ENCODE peak calls at places on chromosomes 6 and 20, in nine cellular contexts. C, F, N, S, B, L, K, A and H are unnamed samples.

GRCh38 chr6:155154158-155154830 is 109.5 kb upstream of the CLDN20 start:
- DNase-seq in C (peak; percentile 81), F (peak; percentile 64), N (no peak), S (no peak), B (peak; percentile 53), L (peak; percentile 45), K (no peak), A (peak; percentile 73), H (no peak)

GRCh38 chr6:75842732-75843131 is 93.7 kb downstream of the MYO6 start:
- DNase-seq in C (no peak), F (no peak), N (no peak), S (no peak), B (no peak), L (no peak), K (no peak), A (no peak), H (no peak)

GRCh38 chr6:73514746-73515110 is 6.1 kb downstream of the EEF1A1 start:
- DNase-seq in C (no peak), F (no peak), N (no peak), S (no peak), B (no peak), L (no peak), K (no peak), A (no peak), H (no peak)

GRCh38 chr20:44001667-44002596 is 87.3 kb downstream of the TOX2 start:
- DNase-seq in C (no peak), F (no peak), N (no peak), S (no peak), B (no peak), L (no peak), K (no peak), A (no peak), H (no peak)

GRCh38 chr20:48750941-48751620 is 76.7 kb downstream of the PREX1 start:
- DNase-seq in C (peak; percentile 28), F (no peak), N (peak; percentile 65), S (no peak), B (peak; percentile 52), L (peak; percentile 95), K (peak; percentile 38), A (no peak), H (no peak)

GRCh38 chr6:135739288-135739687 is 112.2 kb upstream of the PDE7B start:
- DNase-seq in C (peak; percentile 51), F (peak; percentile 9), N (no peak), S (no peak), B (no peak), L (no peak), K (no peak), A (peak; percentile 55), H (no peak)

GRCh38 chr6:61210549-61210948 is 1075.5 kb downstream of the KHDRBS2 start:
- DNase-seq in C (no peak), F (no peak), N (no peak), S (no peak), B (no peak), L (peak; percentile 23), K (no peak), A (no peak), H (no peak)

GRCh38 chr20:62860924-62861691 is 514 bp downstream of the TCFL5 start:
- DNase-seq in C (peak; percentile 60), F (no peak), N (no peak), S (no peak), B (no peak), L (no peak), K (peak; percentile 36), A (no peak), H (no peak)

GRCh38 chr20:10790013-10790412 is 116.2 kb upstream of the JAG1 start:
- DNase-seq in C (no peak), F (no peak), N (no peak), S (no peak), B (no peak), L (no peak), K (no peak), A (no peak), H (no peak)

GRCh38 chr6:81978230-81978629 is 225.7 kb upstream of the TENT5A start:
- DNase-seq in C (no peak), F (no peak), N (no peak), S (no peak), B (no peak), L (no peak), K (no peak), A (no peak), H (no peak)

GRCh38 chr6:20313960-20314530 is 87.6 kb upstream of the E2F3 start:
- DNase-seq in C (no peak), F (no peak), N (no peak), S (no peak), B (no peak), L (no peak), K (no peak), A (no peak), H (no peak)

GRCh38 chr6:119284861-119285521 is 64.6 kb downstream of the MAN1A1 start:
- DNase-seq in C (no peak), F (no peak), N (no peak), S (no peak), B (no peak), L (peak; percentile 82), K (no peak), A (no peak), H (no peak)

GRCh38 chr6:106254636-106255035 is 70.9 kb downstream of the ATG5 start:
- DNase-seq in C (no peak), F (no peak), N (no peak), S (no peak), B (no peak), L (no peak), K (no peak), A (no peak), H (no peak)

GRCh38 chr6:89938014-89938413 is 43.7 kb downstream of the GJA10 start:
- DNase-seq in C (no peak), F (no peak), N (no peak), S (no peak), B (no peak), L (no peak), K (no peak), A (no peak), H (no peak)

GRCh38 chr6:129609635-129610034 is 100.3 kb downstream of the ARHGAP18 start:
- DNase-seq in C (no peak), F (no peak), N (no peak), S (no peak), B (no peak), L (no peak), K (no peak), A (no peak), H (no peak)

GRCh38 chr6:43980004-43980795 is 147.1 kb downstream of the MRPL14 start:
- DNase-seq in C (no peak), F (no peak), N (no peak), S (no peak), B (peak; percentile 87), L (no peak), K (no peak), A (no peak), H (no peak)

GRCh38 chr20:36435799-36436541 is 105.3 kb upstream of the MYL9 start:
- DNase-seq in C (peak; percentile 63), F (no peak), N (peak; percentile 60), S (peak; percentile 71), B (no peak), L (peak; percentile 92), K (peak; percentile 83), A (no peak), H (peak; percentile 86)

GRCh38 chr6:41271901-41272395 is 14.5 kb downstream of the TREM1 start:
- DNase-seq in C (no peak), F (no peak), N (no peak), S (peak; percentile 25), B (no peak), L (no peak), K (no peak), A (no peak), H (no peak)

GRCh38 chr20:4472906-4473305 is 248.8 kb upstream of the PRND start:
- DNase-seq in C (peak; percentile 27), F (no peak), N (no peak), S (no peak), B (no peak), L (no peak), K (no peak), A (no peak), H (no peak)

GRCh38 chr6:87731080-87731479 is 29.0 kb upstream of the AKIRIN2 start:
- DNase-seq in C (no peak), F (no peak), N (no peak), S (no peak), B (no peak), L (no peak), K (no peak), A (no peak), H (no peak)

GRCh38 chr6:5728726-5729434 is 277.8 kb downstream of the NRN1 start:
- DNase-seq in C (peak; percentile 29), F (no peak), N (no peak), S (no peak), B (peak; percentile 10), L (peak; percentile 28), K (no peak), A (no peak), H (no peak)

GRCh38 chr6:111591370-111591900 is 14.2 kb downstream of the TRAF3IP2 start:
- DNase-seq in C (peak; percentile 91), F (peak; percentile 97), N (no peak), S (peak; percentile 94), B (no peak), L (no peak), K (no peak), A (peak; percentile 99), H (peak; percentile 93)

GRCh38 chr6:3026811-3027626 is 27.3 kb downstream of the NQO2 start:
- DNase-seq in C (no peak), F (no peak), N (no peak), S (no peak), B (no peak), L (no peak), K (no peak), A (no peak), H (no peak)